ENCODE peak calls at places on chromosomes 3 and 15, in eight cellular contexts. D is dorsolateral prefrontal cortex, Y is HFF-Myc, E is Peyer's patch, X is transverse colon, J is tibial nerve, S is AG10803, Z is esophagus muscularis mucosa. H is an unnamed sample.

GRCh38 chr3:122101646-122102045 is 46.5 kb downstream of the CD86 start:
- DNase-seq in D (no peak), Y (peak), E (no peak), X (no peak), J (no peak), S (peak), Z (no peak), H (no peak)

GRCh38 chr3:122415762-122416654 is at the start of gene WDR5B:
- DNase-seq in D (peak), Y (peak), E (peak), X (peak), J (peak), S (peak), Z (peak), H (peak)

GRCh38 chr15:75145027-75145841 is 56.4 kb upstream of the C15orf39 start:
- DNase-seq in D (no peak), Y (no peak), E (no peak), X (no peak), J (no peak), S (no peak), Z (no peak), H (no peak)

GRCh38 chr3:33000698-33001385 is 49.4 kb downstream of the CCR4 start:
- DNase-seq in D (no peak), Y (no peak), E (no peak), X (no peak), J (no peak), S (no peak), Z (no peak), H (no peak)

GRCh38 chr3:120730576-120731542 is 11.5 kb downstream of the RABL3 start:
- DNase-seq in D (no peak), Y (no peak), E (no peak), X (no peak), J (no peak), S (no peak), Z (no peak), H (no peak)

GRCh38 chr15:63022663-63023062 is 19.9 kb upstream of the TPM1 start:
- DNase-seq in D (no peak), Y (no peak), E (no peak), X (no peak), J (no peak), S (no peak), Z (no peak), H (no peak)

GRCh38 chr3:126923895-126924294 is 59.0 kb upstream of the PLXNA1 start:
- DNase-seq in D (no peak), Y (no peak), E (no peak), X (no peak), J (no peak), S (no peak), Z (no peak), H (no peak)

GRCh38 chr15:85125056-85125661 is 143.5 kb downstream of the PDE8A start:
- DNase-seq in D (no peak), Y (no peak), E (no peak), X (no peak), J (no peak), S (peak), Z (no peak), H (peak)

DNA sequence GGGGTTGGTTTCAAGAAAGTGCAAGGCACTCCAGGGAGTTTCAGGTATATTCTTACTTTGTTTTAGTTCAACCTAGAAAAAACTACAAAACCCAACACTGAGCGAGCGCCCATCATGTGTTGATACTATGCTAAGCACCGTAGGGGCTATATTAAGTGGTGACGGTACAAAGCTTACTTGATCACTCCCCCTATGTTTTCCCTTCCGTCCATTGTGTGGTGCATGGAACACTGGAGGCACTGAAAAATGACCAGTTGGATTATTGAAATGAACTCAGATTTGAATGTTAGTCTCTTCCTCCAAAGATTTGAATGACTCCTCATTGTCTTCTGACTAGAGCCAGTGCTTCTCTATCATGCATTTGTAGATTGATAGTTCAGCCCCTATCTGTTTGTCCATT is 6.6 kb downstream of the MYZAP start:
- DNase-seq in D (no peak), Y (no peak), E (no peak), X (no peak), J (no peak), S (no peak), Z (no peak), H (no peak)
- H3K4me3 ChIP-seq in D (no peak), Y (no peak), E (no peak), X (no peak), J (no peak), S (no peak), Z (no peak), H (no peak)

GRCh38 chr3:34260266-34260990 is 462.0 kb downstream of the PDCD6IP start:
- DNase-seq in D (no peak), Y (peak), E (peak), X (peak), J (peak), S (peak), Z (no peak), H (no peak)
- TF ChIP-seq CTCF in D (peak), Y (peak), E (no peak), X (peak), J (peak), S (peak), Z (peak), H (peak)

GRCh38 chr15:67885848-67886247 is 46.0 kb upstream of the RNU6-1 start:
- DNase-seq in D (no peak), Y (no peak), E (no peak), X (no peak), J (no peak), S (no peak), Z (no peak), H (no peak)

GRCh38 chr15:67883228-67883773 is 43.5 kb upstream of the RNU6-1 start:
- DNase-seq in D (no peak), Y (no peak), E (no peak), X (no peak), J (no peak), S (no peak), Z (peak), H (no peak)

GRCh38 chr15:67884514-67885225 is 44.8 kb upstream of the RNU6-1 start:
- DNase-seq in D (peak), Y (peak), E (peak), X (peak), J (peak), S (peak), Z (peak), H (no peak)

GRCh38 chr15:67882487-67883227 is 42.8 kb upstream of the RNU6-1 start:
- DNase-seq in D (no peak), Y (no peak), E (no peak), X (no peak), J (no peak), S (no peak), Z (peak), H (no peak)

GRCh38 chr15:67884009-67884408 is 44.2 kb upstream of the RNU6-1 start:
- DNase-seq in D (no peak), Y (no peak), E (no peak), X (no peak), J (no peak), S (no peak), Z (no peak), H (no peak)
- H3K4me3 ChIP-seq in D (peak), Y (peak), E (peak), X (no peak), J (no peak), S (no peak), Z (peak), H (no peak)

DNA sequence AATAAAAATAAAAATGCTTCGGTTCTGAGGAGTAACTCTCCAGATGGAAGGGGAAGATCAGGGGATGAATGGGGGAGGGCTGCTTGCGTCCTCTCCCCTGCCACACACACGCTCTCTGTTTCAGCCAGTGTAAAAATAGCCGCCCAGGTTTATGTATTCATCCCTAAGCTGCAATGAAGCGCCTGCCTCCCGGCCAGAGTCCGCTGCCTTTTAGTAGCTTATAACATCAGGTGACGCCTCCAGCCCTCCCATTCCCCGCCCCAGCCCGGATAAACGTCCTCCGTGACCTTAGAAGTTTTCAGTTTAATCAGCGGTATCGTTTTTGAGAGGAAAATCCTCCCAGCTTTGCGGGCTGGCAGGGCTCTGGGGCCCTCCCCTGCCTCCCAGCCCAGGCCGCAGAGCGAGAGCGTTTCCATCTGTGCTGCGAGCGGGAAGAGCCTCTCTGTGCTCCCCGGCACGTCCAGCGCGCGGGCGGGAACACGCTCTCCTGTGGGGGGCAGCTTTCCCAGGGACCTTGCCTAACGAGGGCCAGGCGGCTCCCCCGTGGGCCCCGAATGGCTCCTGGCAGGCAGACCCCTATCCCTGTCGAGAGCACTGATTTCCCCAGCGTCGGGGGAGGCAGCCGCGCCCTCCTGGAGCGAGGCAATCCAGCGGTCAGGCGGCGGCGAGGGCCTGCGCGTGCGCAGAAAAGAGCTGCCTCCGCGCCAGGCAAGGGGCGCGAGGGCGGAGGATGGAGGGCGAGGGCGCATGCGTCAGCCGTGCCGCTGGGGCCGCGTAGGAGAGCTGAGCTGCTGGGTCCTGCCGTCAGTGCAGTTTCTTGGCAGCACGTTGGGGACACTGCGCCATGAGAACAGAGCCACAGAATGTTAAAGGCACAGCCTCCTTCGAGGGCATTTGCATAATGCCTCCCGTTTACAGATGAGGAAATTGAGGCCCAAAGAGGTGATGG is 71.2 kb downstream of the CCNL1 start:
- DNase-seq in D (peak), Y (peak), E (peak), X (peak), J (peak), S (peak), Z (peak), H (peak)
- TF ChIP-seq CTCF in D (peak), Y (no peak), E (peak), X (peak), J (peak), S (no peak), Z (no peak), H (peak)

H was measured in AG04449.